ENCODE peak calls at places on chromosomes 4 and X, in ten cellular contexts. X, F, H, O, K, I, P, R, C and L are unnamed samples.

GRCh38 chrX:126064901-126065541 is 101.1 kb downstream of the DCAF12L2 start:
- DNase-seq in X (no peak), F (no peak), H (no peak), O (no peak), K (peak), I (no peak), P (no peak), R (no peak), C (no peak), L (no peak)

GRCh38 chr4:185834778-185835177 is 22.8 kb upstream of the SORBS2 start:
- DNase-seq in X (no peak), F (no peak), H (no peak), O (no peak), K (no peak), I (no peak), P (no peak), R (no peak), C (no peak), L (no peak)

GRCh38 chr4:37953620-37954325 is 6.4 kb upstream of the PTTG2 start:
- DNase-seq in X (no peak), F (no peak), H (peak), O (no peak), K (no peak), I (no peak), P (no peak), R (no peak), C (peak), L (no peak)

GRCh38 chr4:123603165-123603564 is 206.6 kb downstream of the SPRY1 start:
- DNase-seq in X (no peak), F (no peak), H (peak), O (peak), K (no peak), I (peak), P (no peak), R (peak), C (peak), L (no peak)

GRCh38 chrX:35726176-35726575 is 72.0 kb upstream of the MAGEB16 start:
- DNase-seq in X (no peak), F (no peak), H (peak), O (no peak), K (no peak), I (peak), P (peak), R (peak), C (peak), L (peak)

GRCh38 chr4:83109480-83110221 is 4.9 kb downstream of the PLAC8 start:
- DNase-seq in X (peak), F (peak), H (no peak), O (peak), K (peak), I (peak), P (peak), R (peak), C (peak), L (no peak)

GRCh38 chr4:15250021-15250441 is 177.8 kb upstream of the C1QTNF7 start:
- DNase-seq in X (no peak), F (no peak), H (no peak), O (no peak), K (no peak), I (no peak), P (no peak), R (peak), C (peak), L (no peak)

GRCh38 chr4:123824524-123824923 is 427.9 kb downstream of the SPRY1 start:
- DNase-seq in X (no peak), F (no peak), H (no peak), O (no peak), K (no peak), I (no peak), P (no peak), R (peak), C (no peak), L (no peak)

GRCh38 chrX:22467571-22467970 is 194.9 kb downstream of the CBLL2 start:
- DNase-seq in X (no peak), F (no peak), H (no peak), O (no peak), K (no peak), I (no peak), P (no peak), R (no peak), C (no peak), L (no peak)

GRCh38 chrX:13659057-13659456 is 6.1 kb downstream of the TCEANC start:
- DNase-seq in X (no peak), F (no peak), H (peak), O (no peak), K (no peak), I (no peak), P (peak), R (peak), C (peak), L (no peak)

GRCh38 chrX:148070504-148070877 is 89.4 kb downstream of the FMR1NB start:
- DNase-seq in X (no peak), F (no peak), H (no peak), O (no peak), K (no peak), I (no peak), P (peak), R (no peak), C (no peak), L (no peak)

GRCh38 chrX:1657367-1658082 is 42.7 kb downstream of the ASMT start:
- DNase-seq in X (no peak), F (peak), H (no peak), O (peak), K (no peak), I (peak), P (peak), R (peak), C (no peak), L (no peak)

GRCh38 chr4:6010789-6011188 is 7.4 kb downstream of the C4orf50 start:
- DNase-seq in X (no peak), F (no peak), H (no peak), O (no peak), K (no peak), I (no peak), P (no peak), R (no peak), C (no peak), L (no peak)

GRCh38 chrX:31522760-31523159 is 450.9 kb upstream of the FTHL17 start:
- DNase-seq in X (no peak), F (no peak), H (no peak), O (no peak), K (no peak), I (no peak), P (no peak), R (no peak), C (no peak), L (no peak)

GRCh38 chr4:28009541-28009940 is 1148.9 kb downstream of the STIM2 start:
- DNase-seq in X (no peak), F (no peak), H (no peak), O (no peak), K (no peak), I (no peak), P (no peak), R (no peak), C (peak), L (no peak)

GRCh38 chr4:8157944-8158709 is 486 bp downstream of the ABLIM2 start:
- DNase-seq in X (no peak), F (no peak), H (no peak), O (no peak), K (no peak), I (no peak), P (no peak), R (peak), C (no peak), L (no peak)

GRCh38 chr4:20248155-20248558 is 3.5 kb upstream of the SLIT2 start:
- DNase-seq in X (no peak), F (no peak), H (peak), O (no peak), K (no peak), I (peak), P (peak), R (peak), C (peak), L (peak)

GRCh38 chrX:49058794-49059193 is at the start of gene CCDC120:
- DNase-seq in X (peak), F (no peak), H (no peak), O (peak), K (no peak), I (no peak), P (no peak), R (no peak), C (no peak), L (no peak)
- H3K4me3 ChIP-seq in X (peak), F (no peak), H (no peak), O (peak), K (no peak), I (no peak), P (no peak), R (no peak), C (no peak), L (no peak)

GRCh38 chrX:5559386-5559785 is 669.3 kb downstream of the NLGN4X start:
- DNase-seq in X (no peak), F (no peak), H (no peak), O (no peak), K (no peak), I (no peak), P (no peak), R (no peak), C (no peak), L (no peak)
- H3K4me3 ChIP-seq in X (no peak), F (no peak), H (no peak), O (no peak), K (no peak), I (no peak), P (no peak), R (no peak), C (no peak), L (no peak)

DNA sequence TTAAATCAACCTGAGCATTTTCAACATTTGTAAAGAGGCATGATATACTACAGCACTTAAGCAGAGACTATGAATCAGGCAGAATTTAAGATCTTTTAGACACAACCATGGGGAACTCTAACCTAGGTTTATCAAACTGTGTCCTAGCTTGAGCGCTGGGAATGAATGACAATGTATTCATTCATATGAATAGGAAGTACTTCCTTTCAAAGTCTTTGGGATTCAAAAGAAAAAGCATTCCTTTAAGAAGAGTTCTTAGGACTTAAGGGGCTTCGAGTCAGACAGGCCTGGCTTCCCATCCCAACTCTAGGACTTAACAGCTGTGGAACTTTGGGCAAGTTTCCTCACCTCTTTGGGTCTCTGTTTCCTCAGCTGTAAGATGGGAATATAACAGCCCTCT is 104.6 kb downstream of the ANAPC4 start:
- DNase-seq in X (no peak), F (no peak), H (no peak), O (no peak), K (no peak), I (no peak), P (no peak), R (no peak), C (no peak), L (no peak)
- H3K4me3 ChIP-seq in X (no peak), F (no peak), H (no peak), O (no peak), K (no peak), I (no peak), P (no peak), R (no peak), C (no peak), L (no peak)

DNA sequence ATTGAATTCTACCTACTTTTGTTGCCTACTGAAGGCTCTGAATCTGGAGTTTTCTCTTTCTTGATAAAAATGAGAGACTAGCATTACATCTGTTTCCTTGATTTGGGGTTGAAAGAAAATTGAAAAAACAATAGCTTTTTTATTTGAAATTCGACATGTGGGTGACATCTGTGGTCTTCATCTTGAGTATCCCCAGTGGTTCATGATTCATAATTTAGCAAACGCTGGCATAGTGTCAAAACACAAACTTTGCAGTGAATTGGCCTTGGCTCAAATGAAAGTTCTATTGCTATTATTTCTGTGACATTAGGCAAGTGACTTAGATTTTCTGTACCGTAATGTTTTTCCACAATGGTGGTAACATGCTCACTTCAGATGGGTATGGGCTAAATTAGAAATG is 747.6 kb downstream of the PCDH7 start:
- DNase-seq in X (no peak), F (no peak), H (peak), O (no peak), K (no peak), I (no peak), P (no peak), R (no peak), C (no peak), L (no peak)
- H3K4me3 ChIP-seq in X (no peak), F (no peak), H (no peak), O (no peak), K (no peak), I (no peak), P (no peak), R (no peak), C (no peak), L (no peak)

GRCh38 chr4:2412885-2413716 is 5.3 kb downstream of the ZFYVE28 start:
- DNase-seq in X (peak), F (peak), H (peak), O (peak), K (peak), I (peak), P (peak), R (peak), C (peak), L (peak)
- H3K4me3 ChIP-seq in X (no peak), F (peak), H (peak), O (peak), K (no peak), I (peak), P (peak), R (peak), C (peak), L (peak)

GRCh38 chrX:69615323-69615722 is 590 bp upstream of the EDA start:
- DNase-seq in X (peak), F (no peak), H (no peak), O (peak), K (no peak), I (no peak), P (no peak), R (no peak), C (no peak), L (no peak)
- H3K4me3 ChIP-seq in X (peak), F (no peak), H (peak), O (no peak), K (peak), I (no peak), P (peak), R (peak), C (no peak), L (peak)

GRCh38 chr4:30726090-30726668 is 6.0 kb downstream of the PCDH7 start:
- DNase-seq in X (no peak), F (no peak), H (no peak), O (no peak), K (no peak), I (peak), P (no peak), R (no peak), C (no peak), L (no peak)

GRCh38 chr4:30724217-30724616 is 4.0 kb downstream of the PCDH7 start:
- DNase-seq in X (no peak), F (no peak), H (no peak), O (no peak), K (no peak), I (peak), P (no peak), R (no peak), C (no peak), L (no peak)

GRCh38 chr4:30728291-30728690 is 8.1 kb downstream of the PCDH7 start:
- DNase-seq in X (no peak), F (no peak), H (no peak), O (no peak), K (no peak), I (peak), P (no peak), R (no peak), C (no peak), L (no peak)

GRCh38 chr4:30725562-30725961 is 5.4 kb downstream of the PCDH7 start:
- DNase-seq in X (no peak), F (no peak), H (no peak), O (no peak), K (no peak), I (peak), P (no peak), R (no peak), C (no peak), L (no peak)

DNA sequence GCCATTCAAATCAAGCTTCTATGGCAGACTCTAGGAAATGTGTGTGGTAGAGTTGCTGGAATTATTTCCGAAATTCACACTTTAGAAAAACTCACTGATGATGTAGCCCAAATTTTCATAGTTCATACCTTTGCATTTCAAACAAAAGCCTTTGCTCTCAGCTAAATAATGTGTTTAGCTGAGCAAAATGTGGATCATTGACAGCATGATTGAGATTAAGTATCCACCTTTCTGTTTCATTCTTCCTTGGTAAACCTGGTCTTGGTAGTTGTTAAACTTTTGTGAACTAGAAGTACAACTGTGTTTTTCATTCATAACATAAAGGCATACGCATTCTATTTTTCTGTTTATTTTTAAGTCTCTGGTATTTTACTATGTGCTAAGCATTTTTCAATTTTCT is 7.2 kb downstream of the PCDH7 start:
- DNase-seq in X (no peak), F (no peak), H (no peak), O (no peak), K (no peak), I (peak), P (no peak), R (no peak), C (no peak), L (no peak)
- H3K4me3 ChIP-seq in X (peak), F (no peak), H (no peak), O (no peak), K (peak), I (peak), P (no peak), R (no peak), C (no peak), L (no peak)

GRCh38 chr4:17510582-17510981 is 1.3 kb downstream of the QDPR start:
- DNase-seq in X (no peak), F (no peak), H (no peak), O (no peak), K (no peak), I (no peak), P (no peak), R (no peak), C (no peak), L (no peak)
- H3K4me3 ChIP-seq in X (peak), F (no peak), H (no peak), O (peak), K (peak), I (no peak), P (peak), R (peak), C (no peak), L (no peak)

DNA sequence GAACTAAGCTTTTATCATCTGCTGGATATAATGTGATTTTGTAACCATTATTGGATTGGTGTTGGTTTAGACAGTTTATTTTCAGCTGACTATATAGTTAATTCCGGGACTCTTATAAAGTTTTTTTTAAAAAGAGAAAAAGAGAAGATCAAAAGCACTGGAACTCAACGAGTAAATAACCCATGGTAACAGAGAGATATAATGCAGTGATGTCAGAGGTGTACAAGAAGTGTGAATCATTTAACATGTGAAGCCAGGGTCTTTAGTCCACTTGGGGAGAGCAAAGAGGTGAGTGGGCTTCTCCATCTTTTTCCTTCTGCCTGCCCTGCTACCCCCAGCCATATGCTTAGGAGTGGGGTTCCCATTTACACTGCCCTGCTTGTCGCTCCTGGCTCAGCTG is 3.2 kb downstream of the TMEM165 start:
- DNase-seq in X (no peak), F (no peak), H (no peak), O (no peak), K (no peak), I (peak), P (no peak), R (peak), C (peak), L (no peak)
- H3K4me3 ChIP-seq in X (peak), F (peak), H (peak), O (no peak), K (peak), I (peak), P (peak), R (peak), C (peak), L (no peak)

DNA sequence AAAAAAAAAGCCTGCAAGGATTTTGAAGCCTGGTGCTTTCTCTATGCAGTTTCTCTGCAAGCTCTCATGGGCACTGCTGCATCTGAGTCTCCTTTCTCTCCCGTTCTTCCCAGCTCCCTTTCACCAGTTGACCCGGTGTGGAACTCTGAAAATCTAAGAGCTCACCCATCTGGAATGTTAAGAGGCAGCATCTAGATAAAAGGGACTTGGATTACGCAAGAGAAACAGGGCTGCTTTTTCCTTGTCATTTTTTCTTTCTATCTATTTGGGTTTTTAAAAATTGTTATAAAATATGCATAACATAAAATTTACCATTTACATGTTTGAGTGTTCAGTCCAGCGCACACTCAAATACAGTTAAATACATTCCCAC is 95.2 kb upstream of the RPS6KA3 start:
- DNase-seq in X (peak), F (no peak), H (peak), O (no peak), K (no peak), I (no peak), P (no peak), R (peak), C (peak), L (no peak)
- H3K4me3 ChIP-seq in X (no peak), F (no peak), H (no peak), O (no peak), K (no peak), I (no peak), P (no peak), R (peak), C (no peak), L (no peak)